ENCODE peak calls at places on chromosomes 12 and 14, in ten cellular contexts. P, H, I, G, U, T, R, N, Q and E are unnamed samples.

GRCh38 chr14:85731198-85731597 is 201.3 kb downstream of the FLRT2 start:
- DNase-seq in P (no peak), H (no peak), I (no peak), G (no peak), U (no peak), T (peak), R (peak), N (peak), Q (no peak), E (no peak)

GRCh38 chr12:8145754-8146415 is 10.9 kb upstream of the ZNF705A start:
- DNase-seq in P (no peak), H (no peak), I (peak), G (peak), U (no peak), T (peak), R (peak), N (peak), Q (no peak), E (no peak)

GRCh38 chr14:69685716-69686115 is 74.3 kb downstream of the SUSD6 start:
- DNase-seq in P (no peak), H (no peak), I (no peak), G (peak), U (peak), T (peak), R (no peak), N (peak), Q (peak), E (peak)

GRCh38 chr14:61573748-61574513 is 121.4 kb upstream of the HIF1A start:
- DNase-seq in P (no peak), H (no peak), I (no peak), G (no peak), U (no peak), T (no peak), R (no peak), N (peak), Q (no peak), E (no peak)

GRCh38 chr14:100422556-100423420 is 99.6 kb downstream of the SLC25A47 start:
- DNase-seq in P (no peak), H (no peak), I (no peak), G (no peak), U (no peak), T (no peak), R (peak), N (peak), Q (no peak), E (no peak)

GRCh38 chr14:29926701-29927595 is 699 bp downstream of the PRKD1 start:
- DNase-seq in P (peak), H (peak), I (peak), G (peak), U (no peak), T (peak), R (peak), N (peak), Q (peak), E (no peak)

GRCh38 chr12:8603858-8604257 is 8.8 kb downstream of the AICDA start:
- DNase-seq in P (no peak), H (no peak), I (peak), G (no peak), U (no peak), T (no peak), R (peak), N (no peak), Q (no peak), E (no peak)

GRCh38 chr12:3743803-3744202 is 9.1 kb downstream of the CRACR2A start:
- DNase-seq in P (no peak), H (no peak), I (no peak), G (no peak), U (no peak), T (no peak), R (peak), N (peak), Q (no peak), E (no peak)

GRCh38 chr12:92302041-92302829 is 156.6 kb upstream of the BTG1 start:
- DNase-seq in P (no peak), H (no peak), I (no peak), G (no peak), U (no peak), T (no peak), R (no peak), N (no peak), Q (no peak), E (no peak)

GRCh38 chr14:96089401-96089800 is 50.2 kb downstream of the C14orf132 start:
- DNase-seq in P (no peak), H (no peak), I (no peak), G (peak), U (no peak), T (no peak), R (no peak), N (no peak), Q (no peak), E (no peak)

GRCh38 chr14:88166616-88167015 is 156.5 kb downstream of the KCNK10 start:
- DNase-seq in P (no peak), H (no peak), I (no peak), G (no peak), U (no peak), T (no peak), R (no peak), N (peak), Q (no peak), E (no peak)

DNA sequence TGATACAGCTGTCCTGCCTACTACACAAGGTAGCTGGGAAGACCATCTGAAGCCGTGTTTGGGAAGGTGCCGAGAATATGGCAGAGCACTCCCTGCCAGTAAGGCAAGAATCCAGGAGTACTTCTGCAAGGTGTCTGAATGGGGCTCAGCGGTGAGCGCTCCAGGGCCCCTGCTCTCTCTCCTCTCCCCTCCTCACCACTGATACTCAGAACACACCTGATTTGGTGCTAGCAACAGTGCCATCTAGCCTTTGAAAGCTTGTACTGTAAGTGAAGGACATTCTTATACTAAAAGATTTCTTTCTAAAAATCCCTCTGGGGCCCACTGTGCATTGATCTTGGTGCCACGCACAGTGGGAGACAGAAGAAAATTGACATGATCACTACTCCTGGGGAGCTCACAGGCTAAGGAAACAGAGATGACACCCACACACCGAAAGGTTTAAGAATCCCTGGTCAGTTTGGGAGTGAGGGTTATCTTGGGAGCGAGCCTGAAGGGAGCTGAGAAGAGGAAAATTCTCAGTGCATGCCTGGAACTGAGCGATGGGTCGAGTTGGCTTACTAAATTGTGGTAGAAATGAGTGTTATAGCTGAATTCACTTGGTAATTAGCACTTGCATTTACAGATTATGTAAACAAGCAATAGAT is 216.9 kb downstream of the NTF3 start:
- DNase-seq in P (no peak), H (no peak), I (peak), G (no peak), U (no peak), T (no peak), R (peak), N (peak), Q (no peak), E (no peak)
- TF ChIP-seq CTCF in P (peak), H (peak), I (peak), G (peak), U (no peak), T (no peak), R (peak), N (no peak), Q (no peak), E (no peak)

DNA sequence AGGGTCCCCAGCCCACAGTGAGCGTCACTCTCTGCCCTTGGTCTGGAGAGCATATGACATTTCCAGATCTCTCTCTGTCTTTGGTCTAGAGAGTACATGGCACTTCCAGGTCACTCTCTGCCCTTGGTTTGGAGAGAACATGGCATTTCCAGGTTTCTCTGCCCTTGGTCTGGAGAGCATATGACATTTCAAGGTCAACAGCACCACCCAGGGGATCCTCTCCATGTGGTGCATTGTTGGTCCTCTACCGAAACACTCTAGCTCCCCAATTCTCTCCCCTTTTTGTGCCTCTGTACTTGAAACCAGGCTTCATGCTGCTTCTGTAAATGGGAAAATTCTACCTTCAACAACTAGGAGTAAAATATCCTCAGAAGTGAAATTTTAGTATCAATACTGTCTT is 399.4 kb downstream of the NELL2 start:
- DNase-seq in P (no peak), H (no peak), I (peak), G (no peak), U (no peak), T (no peak), R (no peak), N (no peak), Q (no peak), E (no peak)
- TF ChIP-seq CTCF in P (no peak), H (no peak), I (no peak), G (no peak), U (no peak), T (no peak), R (no peak), N (no peak), Q (no peak), E (no peak)

DNA sequence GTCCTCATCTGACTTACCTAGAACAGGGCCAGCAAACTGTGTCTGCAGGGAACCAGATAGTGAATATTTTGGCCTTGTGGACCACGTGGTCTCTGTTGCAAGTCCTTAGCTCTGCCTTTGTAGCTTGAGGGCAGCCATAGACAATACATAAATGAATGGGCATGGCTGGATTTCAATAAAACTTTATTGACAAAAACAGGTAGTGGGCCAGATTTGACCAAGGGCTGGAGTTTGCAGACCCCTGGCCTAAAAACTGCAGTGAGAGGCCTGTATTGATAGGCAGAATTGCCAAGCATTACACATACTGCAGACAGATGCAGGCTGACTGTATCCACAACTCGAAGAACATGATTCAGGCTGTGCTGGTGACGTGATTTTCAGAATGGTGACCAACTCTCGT is 25.3 kb downstream of the CCDC63 start:
- DNase-seq in P (no peak), H (no peak), I (no peak), G (no peak), U (no peak), T (no peak), R (no peak), N (no peak), Q (no peak), E (no peak)
- TF ChIP-seq CTCF in P (no peak), H (no peak), I (no peak), G (no peak), U (no peak), T (no peak), R (no peak), N (no peak), Q (no peak), E (no peak)

DNA sequence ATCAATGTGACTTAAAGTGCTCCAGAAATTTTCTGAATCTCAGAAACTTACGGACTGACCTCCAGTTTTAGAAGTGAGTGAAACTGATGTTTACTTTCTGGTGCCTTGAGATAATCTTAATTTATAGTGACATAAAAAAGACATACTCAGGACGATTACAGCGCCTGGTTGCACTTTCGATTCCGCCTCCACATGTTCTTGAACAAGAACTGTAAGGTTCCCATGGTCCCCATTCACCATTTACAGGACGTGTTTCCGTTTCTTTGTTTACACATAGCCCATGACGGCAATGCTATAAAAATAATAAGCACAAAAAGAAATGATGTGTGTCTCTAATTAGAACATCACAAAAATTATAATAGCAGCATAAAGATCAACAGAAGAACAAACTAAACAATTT is 98.2 kb downstream of the ADAMTS20 start:
- DNase-seq in P (no peak), H (no peak), I (no peak), G (no peak), U (no peak), T (no peak), R (peak), N (no peak), Q (no peak), E (no peak)
- TF ChIP-seq CTCF in P (no peak), H (no peak), I (no peak), G (no peak), U (no peak), T (no peak), R (no peak), N (no peak), Q (no peak), E (no peak)

GRCh38 chr14:64745511-64746041 is 41.4 kb downstream of the PLEKHG3 start:
- DNase-seq in P (no peak), H (no peak), I (peak), G (peak), U (no peak), T (no peak), R (peak), N (no peak), Q (no peak), E (no peak)
- TF ChIP-seq CTCF in P (no peak), H (no peak), I (no peak), G (no peak), U (no peak), T (peak), R (peak), N (no peak), Q (no peak), E (no peak)

GRCh38 chr14:92122351-92122677 is 545 bp downstream of the CPSF2 start:
- DNase-seq in P (no peak), H (no peak), I (peak), G (no peak), U (no peak), T (no peak), R (peak), N (peak), Q (no peak), E (no peak)

GRCh38 chr14:92122761-92123160 is 992 bp downstream of the CPSF2 start:
- DNase-seq in P (no peak), H (no peak), I (no peak), G (no peak), U (no peak), T (no peak), R (no peak), N (no peak), Q (no peak), E (no peak)

GRCh38 chr14:92121207-92121669 is 268 bp downstream of the NDUFB1 start:
- DNase-seq in P (peak), H (peak), I (peak), G (peak), U (no peak), T (no peak), R (peak), N (peak), Q (no peak), E (peak)

GRCh38 chr14:92121670-92122350 is at the start of the genes CPSF2 and NDUFB1:
- DNase-seq in P (peak), H (peak), I (peak), G (peak), U (peak), T (peak), R (peak), N (peak), Q (peak), E (peak)
- TF ChIP-seq CTCF in P (no peak), H (no peak), I (no peak), G (no peak), U (no peak), T (no peak), R (no peak), N (no peak), Q (no peak), E (no peak)